ENCODE peak calls at places on chromosomes 7 and 10, in five cellular contexts. V is astrocyte, X is PC-9, O is HCT116, F is neural progenitor cell. H is an unnamed sample.

GRCh38 chr7:123191132-123191531 is 8.6 kb downstream of the SLC13A1 start:
- DNase-seq in F (no peak), V (no peak), O (no peak), X (peak), H (no peak)

GRCh38 chr7:158005531-158005930 is 582.1 kb downstream of the PTPRN2 start:
- DNase-seq in V (no peak), F (no peak), O (no peak), X (no peak), H (no peak)

GRCh38 chr10:47402681-47403301 is 18.7 kb upstream of the ZNF488 start:
- DNase-seq in X (peak), V (peak), O (peak), F (peak), H (no peak)

GRCh38 chr7:50377356-50377755 is 72.8 kb downstream of the FIGNL1 start:
- DNase-seq in O (no peak), F (no peak), V (no peak), X (no peak), H (no peak)

GRCh38 chr7:55996856-55997500 is 32.6 kb downstream of the NIPSNAP2 start:
- DNase-seq in X (no peak), F (no peak), V (no peak), O (no peak), H (no peak)

GRCh38 chr10:63368365-63368764 is 97.4 kb downstream of the JMJD1C start:
- DNase-seq in V (no peak), F (no peak), O (no peak), X (no peak), H (no peak)

GRCh38 chr7:16881809-16882208 is at the start of gene AGR3:
- DNase-seq in O (no peak), X (peak), V (no peak), F (no peak), H (no peak)

GRCh38 chr7:94635687-94636086 is 20.2 kb downstream of the SGCE start:
- DNase-seq in V (no peak), X (no peak), O (no peak), F (no peak), H (no peak)

GRCh38 chr7:148664319-148664718 is 34.4 kb upstream of the CUL1 start:
- DNase-seq in F (no peak), O (no peak), X (no peak), V (peak), H (no peak)

GRCh38 chr10:63281967-63282366 is 148.8 kb downstream of the NRBF2 start:
- DNase-seq in X (no peak), F (no peak), V (no peak), O (no peak), H (no peak)

GRCh38 chr7:138001529-138002095 is at the start of gene CREB3L2:
- DNase-seq in F (peak), V (peak), X (peak), O (no peak), H (peak)

GRCh38 chr7:130946110-130946509 is 212.1 kb upstream of the KLF14 start:
- DNase-seq in O (no peak), F (no peak), V (no peak), X (no peak), H (no peak)

GRCh38 chr7:130945411-130945811 is 211.4 kb upstream of the KLF14 start:
- DNase-seq in F (no peak), X (no peak), O (no peak), V (no peak), H (no peak)

GRCh38 chr7:130943336-130943901 is 209.4 kb upstream of the KLF14 start:
- DNase-seq in F (no peak), X (no peak), O (no peak), V (peak), H (peak)

GRCh38 chr7:130943981-130944380 is 210.0 kb upstream of the KLF14 start:
- DNase-seq in O (no peak), V (no peak), F (no peak), X (no peak), H (no peak)

DNA sequence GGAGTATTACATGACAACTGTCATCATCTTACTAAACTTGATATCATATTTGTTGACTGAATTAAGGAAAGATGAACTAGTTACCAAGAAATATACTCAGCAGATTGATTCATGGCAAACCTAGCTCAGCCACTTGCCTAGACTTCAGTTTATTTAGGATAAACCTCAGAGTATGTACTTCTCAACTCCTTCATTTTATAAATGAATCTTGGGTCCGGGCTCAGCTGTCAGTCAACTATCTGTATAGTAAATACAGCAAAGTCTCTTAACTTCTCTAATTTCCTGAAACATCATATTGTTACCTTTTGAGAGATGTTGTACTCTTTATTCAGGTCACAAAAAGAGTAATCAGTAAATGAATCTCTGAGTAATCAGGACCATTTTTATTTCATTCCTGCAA is 211.0 kb upstream of the KLF14 start:
- DNase-seq in V (no peak), F (no peak), X (no peak), O (no peak), H (no peak)
- H2AFZ ChIP-seq in V (no peak), F (no peak), X (no peak), O (no peak), H (no peak)

DNA sequence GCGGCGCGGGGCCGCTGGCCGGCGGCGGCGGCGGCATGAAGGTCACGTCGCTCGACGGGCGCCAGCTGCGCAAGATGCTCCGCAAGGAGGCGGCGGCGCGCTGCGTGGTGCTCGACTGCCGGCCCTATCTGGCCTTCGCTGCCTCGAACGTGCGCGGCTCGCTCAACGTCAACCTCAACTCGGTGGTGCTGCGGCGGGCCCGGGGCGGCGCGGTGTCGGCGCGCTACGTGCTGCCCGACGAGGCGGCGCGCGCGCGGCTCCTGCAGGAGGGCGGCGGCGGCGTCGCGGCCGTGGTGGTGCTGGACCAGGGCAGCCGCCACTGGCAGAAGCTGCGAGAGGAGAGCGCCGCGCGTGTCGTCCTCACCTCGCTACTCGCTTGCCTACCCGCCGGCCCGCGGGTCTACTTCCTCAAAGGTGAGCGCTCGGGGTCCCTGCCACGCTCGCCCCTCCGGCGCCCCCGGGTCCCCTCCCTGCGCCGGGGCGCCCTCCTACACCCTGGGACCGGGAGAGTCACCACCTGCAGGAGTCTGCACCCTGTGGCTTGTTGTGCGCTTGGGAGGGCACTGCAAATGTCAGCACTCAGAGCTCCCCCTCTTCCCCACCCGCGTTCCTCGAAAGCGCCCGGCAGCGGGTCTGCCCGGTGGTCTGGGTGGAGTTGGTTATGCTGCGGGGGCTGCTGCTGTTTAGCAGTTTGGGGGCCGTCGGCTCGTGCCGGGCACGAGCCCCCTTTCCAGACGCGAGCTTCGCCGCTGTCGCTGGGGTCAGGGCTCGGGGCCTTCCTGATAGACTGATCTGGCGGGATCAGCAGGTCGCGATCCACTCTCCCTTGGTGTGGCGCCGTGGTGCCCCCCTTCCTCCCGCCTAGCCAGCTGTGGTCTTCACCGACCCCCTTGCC is 627 bp downstream of the DUSP5 start:
- DNase-seq in F (peak), V (peak), X (no peak), O (no peak), H (peak)
- H2AFZ ChIP-seq in F (no peak), V (no peak), X (no peak), O (no peak), H (no peak)

DNA sequence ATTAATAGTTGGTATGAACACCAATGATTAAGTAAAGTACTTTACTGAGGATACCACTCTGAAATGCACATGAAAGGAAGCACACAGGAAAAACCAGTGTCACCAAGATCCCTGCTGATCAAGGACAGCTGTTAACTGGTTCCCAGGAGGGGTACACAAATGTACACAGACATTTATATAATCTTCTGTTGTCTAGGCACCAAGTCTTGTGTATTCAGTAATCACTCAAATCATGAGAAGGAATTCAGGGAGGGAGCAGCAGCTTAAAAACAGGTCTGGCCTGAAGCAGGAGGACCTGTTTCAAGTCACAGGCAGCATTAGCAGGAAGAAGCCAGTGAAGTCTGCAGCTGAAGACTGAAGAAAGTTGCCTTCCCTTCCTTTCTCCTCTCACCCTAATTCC is 18.7 kb downstream of the MPP7 start:
- DNase-seq in V (no peak), F (no peak), O (no peak), X (no peak), H (peak)
- H2AFZ ChIP-seq in V (no peak), F (no peak), O (no peak), X (no peak), H (peak)

GRCh38 chr10:77909755-77910375 is 16.7 kb downstream of the DLG5 start:
- DNase-seq in X (peak), O (no peak), V (peak), F (peak), H (no peak)

GRCh38 chr10:77909021-77909754 is 17.4 kb downstream of the DLG5 start:
- DNase-seq in V (no peak), O (no peak), X (no peak), F (no peak), H (no peak)

GRCh38 chr10:77911535-77912123 is 14.9 kb downstream of the DLG5 start:
- DNase-seq in V (no peak), O (no peak), X (peak), F (no peak), H (no peak)

GRCh38 chr10:77912576-77912975 is 14.0 kb downstream of the DLG5 start:
- DNase-seq in X (no peak), O (no peak), V (no peak), F (no peak), H (no peak)

DNA sequence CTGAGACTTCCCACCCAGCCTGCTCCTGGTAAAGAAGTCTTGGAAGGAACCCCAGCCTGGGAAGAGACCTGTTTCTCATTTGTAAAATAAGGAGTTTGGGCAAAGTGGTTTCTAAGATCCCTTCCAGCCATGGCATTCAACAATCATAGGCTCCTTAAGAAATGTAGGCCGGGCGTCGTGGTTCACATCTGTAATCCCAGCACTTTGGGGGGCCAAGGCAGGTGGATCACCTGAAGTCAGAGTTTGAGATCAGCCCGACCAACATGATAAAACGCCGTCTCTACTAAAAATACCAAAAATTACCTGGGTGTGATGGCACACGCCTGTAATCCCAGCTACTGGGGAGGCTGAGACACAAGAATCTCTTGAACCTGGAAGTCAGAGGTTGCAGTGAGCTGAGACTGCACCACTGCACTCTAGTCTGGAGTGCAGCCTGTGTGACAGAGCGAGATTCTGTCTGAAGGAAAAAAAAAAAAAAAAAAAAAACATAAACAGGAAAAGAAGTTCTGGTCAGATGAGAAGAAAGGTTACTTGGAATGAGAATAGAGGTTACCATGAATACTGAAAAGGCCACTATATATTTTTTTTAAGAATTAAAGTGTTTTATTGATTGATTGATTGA is 15.9 kb downstream of the DLG5 start:
- DNase-seq in O (no peak), V (no peak), X (no peak), F (no peak), H (no peak)
- H2AFZ ChIP-seq in O (no peak), V (no peak), X (no peak), F (no peak), H (no peak)

DNA sequence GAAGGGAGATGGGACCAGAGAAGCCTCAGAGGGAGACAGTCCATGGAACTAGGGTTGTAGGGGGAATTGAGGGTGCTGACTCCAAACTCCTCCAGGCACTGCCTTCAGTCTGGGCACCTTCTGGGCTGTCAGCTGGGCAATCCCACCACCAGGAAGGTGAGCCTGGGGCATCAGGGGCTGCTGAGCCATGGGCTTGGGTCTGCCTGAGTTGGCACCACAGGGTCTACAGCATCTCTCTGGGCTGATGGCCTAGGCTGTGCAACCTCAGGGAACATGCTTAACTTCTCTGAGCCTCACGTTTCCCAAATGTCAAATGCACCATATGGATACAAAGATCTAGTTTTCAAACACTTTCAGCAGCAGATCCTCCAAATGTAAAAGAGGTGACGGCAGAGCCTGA is 46.8 kb upstream of the PRLHR start:
- DNase-seq in F (no peak), V (no peak), O (no peak), X (no peak), H (no peak)
- H2AFZ ChIP-seq in F (no peak), V (no peak), O (no peak), X (no peak), H (no peak)

GRCh38 chr10:34578468-34578867 is 236.6 kb downstream of the PARD3 start:
- DNase-seq in O (no peak), X (no peak), V (no peak), F (no peak), H (no peak)

GRCh38 chr10:34576789-34577188 is 238.3 kb downstream of the PARD3 start:
- DNase-seq in O (no peak), F (peak), X (no peak), V (peak), H (no peak)

GRCh38 chr10:34580214-34580613 is 234.9 kb downstream of the PARD3 start:
- DNase-seq in V (no peak), O (no peak), F (no peak), X (no peak), H (no peak)

GRCh38 chr10:34580643-34581042 is 234.5 kb downstream of the PARD3 start:
- DNase-seq in V (peak), F (no peak), O (no peak), X (peak), H (no peak)

GRCh38 chr10:34575882-34576281 is 239.2 kb downstream of the PARD3 start:
- DNase-seq in V (peak), O (no peak), F (no peak), X (no peak), H (no peak)
- H2AFZ ChIP-seq in V (no peak), O (no peak), F (no peak), X (no peak), H (no peak)

GRCh38 chr10:61628875-61629513 is 33.7 kb upstream of the CABCOCO1 start:
- DNase-seq in X (peak), O (no peak), V (peak), F (no peak), H (no peak)
- H2AFZ ChIP-seq in X (no peak), O (no peak), V (no peak), F (no peak), H (no peak)

GRCh38 chr7:43117025-43117424 is 4.6 kb downstream of the HECW1 start:
- DNase-seq in F (no peak), V (peak), X (no peak), O (no peak), H (no peak)

GRCh38 chr7:43117842-43118241 is 5.4 kb downstream of the HECW1 start:
- DNase-seq in O (no peak), X (no peak), F (no peak), V (no peak), H (no peak)

GRCh38 chr7:43116451-43116850 is 4.0 kb downstream of the HECW1 start:
- DNase-seq in X (no peak), V (no peak), O (no peak), F (no peak), H (peak)

GRCh38 chr7:43123457-43123856 is 11.0 kb downstream of the HECW1 start:
- DNase-seq in X (no peak), F (no peak), O (no peak), V (no peak), H (no peak)

DNA sequence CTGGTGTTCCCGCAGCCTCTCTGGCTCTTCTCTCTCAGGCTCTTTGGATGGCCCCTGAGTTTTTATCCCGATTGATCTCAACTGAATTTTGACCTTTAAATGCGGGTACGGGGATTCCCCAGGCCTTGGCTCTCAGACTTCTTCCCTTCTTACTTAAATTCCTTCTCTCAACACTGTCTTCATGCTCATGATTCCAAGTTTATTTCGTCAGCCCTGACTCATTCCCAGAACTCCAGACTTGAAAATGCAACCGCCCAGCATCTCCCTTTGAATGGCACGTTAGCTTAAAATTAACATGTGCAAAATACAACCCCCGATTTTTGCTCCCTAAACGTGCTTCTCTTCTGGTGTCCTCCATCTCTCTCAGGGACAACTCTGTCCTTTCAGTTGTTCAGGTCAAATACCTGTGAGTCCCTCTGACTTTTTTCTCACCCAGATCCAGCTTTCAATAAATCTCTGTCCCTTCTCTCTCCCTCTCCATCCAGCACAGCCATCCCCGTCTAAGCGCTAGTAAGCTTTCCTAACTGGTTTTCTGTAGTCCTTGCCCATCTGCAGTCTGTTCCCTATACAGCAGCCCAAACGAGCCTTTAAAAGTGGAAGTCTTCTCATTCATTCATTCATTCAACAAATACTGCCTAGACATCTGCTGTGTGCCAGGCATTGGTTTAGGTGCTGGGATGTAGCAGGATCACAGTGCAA is 7.1 kb downstream of the HECW1 start:
- DNase-seq in F (no peak), O (no peak), V (peak), X (no peak), H (no peak)
- H2AFZ ChIP-seq in F (peak), O (no peak), V (no peak), X (no peak), H (no peak)

GRCh38 chr7:114929570-114929969 is 7.7 kb downstream of the MDFIC start:
- DNase-seq in F (peak), V (no peak), O (no peak), X (no peak), H (no peak)

GRCh38 chr7:114930829-114931655 is 9.1 kb downstream of the MDFIC start:
- DNase-seq in V (peak), X (no peak), F (no peak), O (no peak), H (no peak)

GRCh38 chr7:114933665-114934064 is 11.8 kb downstream of the MDFIC start:
- DNase-seq in F (no peak), X (no peak), V (no peak), O (no peak), H (no peak)

GRCh38 chr7:114930107-114930521 is 8.2 kb downstream of the MDFIC start:
- DNase-seq in V (no peak), O (no peak), F (peak), X (no peak), H (no peak)

GRCh38 chr7:114931656-114932011 is 9.7 kb downstream of the MDFIC start:
- DNase-seq in O (no peak), V (no peak), X (no peak), F (no peak), H (no peak)
- H2AFZ ChIP-seq in O (no peak), V (no peak), X (no peak), F (no peak), H (no peak)

H was measured in OCI-LY7.